ENCODE peak calls at places on chromosomes 2 and 18, in six cellular contexts. One of them, this sample, is unnamed.

GRCh38 chr2:23761638-23762037 is 165.3 kb downstream of the ATAD2B start:
- DNase-seq in IMR-90: no peak
- DNase-seq in GM12878: no peak
- DNase-seq in A549: no peak
- DNase-seq in HepG2: no peak
- DNase-seq in K562: peak
- DNase-seq in this sample: no peak

GRCh38 chr2:68104111-68104835 is 41.5 kb upstream of the C1D start:
- DNase-seq in IMR-90: no peak
- DNase-seq in GM12878: no peak
- DNase-seq in A549: no peak
- DNase-seq in HepG2: no peak
- DNase-seq in K562: no peak
- DNase-seq in this sample: no peak

GRCh38 chr2:28348149-28348567 is 44.5 kb upstream of the FOSL2 start:
- DNase-seq in IMR-90: no peak
- DNase-seq in GM12878: no peak
- DNase-seq in A549: no peak
- DNase-seq in HepG2: no peak
- DNase-seq in K562: no peak
- DNase-seq in this sample: no peak

GRCh38 chr18:59606193-59607175 is 90.7 kb downstream of the CCBE1 start:
- DNase-seq in IMR-90: peak
- DNase-seq in GM12878: no peak
- DNase-seq in A549: no peak
- DNase-seq in HepG2: no peak
- DNase-seq in K562: no peak
- DNase-seq in this sample: no peak

GRCh38 chr2:167928434-167928833 is 319.0 kb downstream of the STK39 start:
- DNase-seq in IMR-90: no peak
- DNase-seq in GM12878: no peak
- DNase-seq in A549: no peak
- DNase-seq in HepG2: no peak
- DNase-seq in K562: no peak
- DNase-seq in this sample: no peak

GRCh38 chr2:30422437-30422805 is 24.6 kb upstream of the LCLAT1 start:
- DNase-seq in IMR-90: peak
- DNase-seq in GM12878: peak
- DNase-seq in A549: no peak
- DNase-seq in HepG2: no peak
- DNase-seq in K562: no peak
- DNase-seq in this sample: no peak

GRCh38 chr2:227370791-227371312 is 8.3 kb downstream of the TM4SF20 start:
- DNase-seq in IMR-90: peak
- DNase-seq in GM12878: no peak
- DNase-seq in A549: no peak
- DNase-seq in HepG2: peak
- DNase-seq in K562: no peak
- DNase-seq in this sample: no peak

GRCh38 chr2:63596487-63596886 is 7.7 kb downstream of the MDH1 start:
- DNase-seq in IMR-90: no peak
- DNase-seq in GM12878: no peak
- DNase-seq in A549: no peak
- DNase-seq in HepG2: peak
- DNase-seq in K562: no peak
- DNase-seq in this sample: no peak

GRCh38 chr2:234146087-234146826 is 95.8 kb downstream of the SPP2 start:
- DNase-seq in IMR-90: peak
- DNase-seq in GM12878: no peak
- DNase-seq in A549: no peak
- DNase-seq in HepG2: no peak
- DNase-seq in K562: no peak
- DNase-seq in this sample: no peak

GRCh38 chr2:1581965-1582625 is 162.2 kb downstream of the PXDN start:
- DNase-seq in IMR-90: no peak
- DNase-seq in GM12878: no peak
- DNase-seq in A549: no peak
- DNase-seq in HepG2: no peak
- DNase-seq in K562: no peak
- DNase-seq in this sample: no peak

GRCh38 chr2:48144777-48145176 is 238.5 kb upstream of the FBXO11 start:
- DNase-seq in IMR-90: no peak
- DNase-seq in GM12878: no peak
- DNase-seq in A549: no peak
- DNase-seq in HepG2: no peak
- DNase-seq in K562: peak
- DNase-seq in this sample: no peak

GRCh38 chr18:3451166-3451988 is 1.4 kb downstream of the TGIF1 start:
- DNase-seq in IMR-90: peak
- DNase-seq in GM12878: no peak
- DNase-seq in A549: no peak
- DNase-seq in HepG2: peak
- DNase-seq in K562: peak
- DNase-seq in this sample: peak

GRCh38 chr18:6414723-6415362 is at the start of gene L3MBTL4:
- DNase-seq in IMR-90: no peak
- DNase-seq in GM12878: no peak
- DNase-seq in A549: no peak
- DNase-seq in HepG2: no peak
- DNase-seq in K562: no peak
- DNase-seq in this sample: peak

GRCh38 chr2:149657393-149657792 is 69.8 kb upstream of the MMADHC start:
- DNase-seq in IMR-90: no peak
- DNase-seq in GM12878: no peak
- DNase-seq in A549: no peak
- DNase-seq in HepG2: no peak
- DNase-seq in K562: no peak
- DNase-seq in this sample: no peak

GRCh38 chr2:33670392-33670937 is 71.4 kb upstream of the FAM98A start:
- DNase-seq in IMR-90: no peak
- DNase-seq in GM12878: no peak
- DNase-seq in A549: peak
- DNase-seq in HepG2: no peak
- DNase-seq in K562: no peak
- DNase-seq in this sample: peak

GRCh38 chr2:230664128-230664527 is 48.5 kb upstream of the CAB39 start:
- DNase-seq in IMR-90: peak
- DNase-seq in GM12878: no peak
- DNase-seq in A549: no peak
- DNase-seq in HepG2: no peak
- DNase-seq in K562: no peak
- DNase-seq in this sample: no peak

GRCh38 chr2:236753611-236754010 is 184.0 kb downstream of the ACKR3 start:
- DNase-seq in IMR-90: no peak
- DNase-seq in GM12878: no peak
- DNase-seq in A549: no peak
- DNase-seq in HepG2: no peak
- DNase-seq in K562: no peak
- DNase-seq in this sample: no peak

GRCh38 chr18:22517356-22517755 is 99.6 kb upstream of the CTAGE1 start:
- DNase-seq in IMR-90: no peak
- DNase-seq in GM12878: no peak
- DNase-seq in A549: no peak
- DNase-seq in HepG2: no peak
- DNase-seq in K562: no peak
- DNase-seq in this sample: no peak

GRCh38 chr2:111643761-111644160 is 240.2 kb downstream of the ANAPC1 start:
- DNase-seq in IMR-90: no peak
- DNase-seq in GM12878: no peak
- DNase-seq in A549: no peak
- DNase-seq in HepG2: no peak
- DNase-seq in K562: no peak
- DNase-seq in this sample: no peak
- TF ChIP-seq BHLHE40 in IMR-90: no peak
- TF ChIP-seq BHLHE40 in GM12878: no peak
- TF ChIP-seq BHLHE40 in A549: no peak
- TF ChIP-seq BHLHE40 in HepG2: no peak
- TF ChIP-seq BHLHE40 in K562: no peak
- TF ChIP-seq BHLHE40 in this sample: no peak

GRCh38 chr2:166572958-166573357 is 78.9 kb upstream of the SCN7A start:
- DNase-seq in IMR-90: peak
- DNase-seq in GM12878: no peak
- DNase-seq in A549: no peak
- DNase-seq in HepG2: no peak
- DNase-seq in K562: no peak
- DNase-seq in this sample: no peak

GRCh38 chr2:166568409-166568808 is 74.4 kb upstream of the SCN7A start:
- DNase-seq in IMR-90: no peak
- DNase-seq in GM12878: no peak
- DNase-seq in A549: no peak
- DNase-seq in HepG2: no peak
- DNase-seq in K562: no peak
- DNase-seq in this sample: no peak

DNA sequence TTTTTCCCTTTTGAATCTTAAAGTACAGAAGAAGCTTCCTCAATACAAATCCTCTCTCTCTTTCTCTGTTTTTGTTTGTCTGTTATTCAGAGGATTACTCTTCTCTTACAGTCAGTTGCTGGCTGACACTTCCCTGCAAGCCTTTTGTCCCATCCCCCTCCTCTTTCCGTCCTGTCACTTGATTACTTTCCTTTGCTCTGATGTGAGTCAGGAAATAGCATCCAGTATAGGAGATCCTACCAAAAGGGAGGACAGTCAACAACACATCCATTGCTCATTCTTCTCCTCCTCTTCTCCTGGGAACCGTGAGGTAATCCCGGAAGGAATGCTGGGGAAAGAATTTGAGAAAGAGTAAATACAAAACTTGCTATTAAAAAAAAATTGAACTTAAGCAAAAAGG is 79.3 kb upstream of the SCN7A start:
- DNase-seq in IMR-90: peak
- DNase-seq in GM12878: no peak
- DNase-seq in A549: no peak
- DNase-seq in HepG2: peak
- DNase-seq in K562: no peak
- DNase-seq in this sample: no peak
- TF ChIP-seq BHLHE40 in IMR-90: no peak
- TF ChIP-seq BHLHE40 in GM12878: no peak
- TF ChIP-seq BHLHE40 in A549: no peak
- TF ChIP-seq BHLHE40 in HepG2: no peak
- TF ChIP-seq BHLHE40 in K562: no peak
- TF ChIP-seq BHLHE40 in this sample: no peak

DNA sequence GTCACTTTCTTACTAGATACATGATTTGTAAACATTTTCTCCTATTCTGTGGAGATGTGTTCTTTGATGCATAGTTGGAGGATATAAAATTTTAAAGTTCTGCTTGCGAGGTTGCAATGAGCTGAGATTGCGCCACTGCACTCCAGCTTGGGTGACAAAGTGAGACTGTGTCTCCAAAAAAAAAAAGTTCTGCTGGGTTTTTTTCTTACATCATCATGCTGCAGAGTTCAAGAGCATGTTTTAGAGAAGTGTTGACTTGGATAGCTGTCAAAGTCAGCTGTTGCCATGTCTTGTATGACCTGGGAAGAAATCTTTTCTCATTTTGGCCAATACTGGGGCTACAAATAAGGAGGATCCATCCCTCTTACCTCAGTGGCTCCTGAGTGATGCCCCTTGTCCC is 71.3 kb downstream of the UGGT1 start:
- DNase-seq in IMR-90: no peak
- DNase-seq in GM12878: no peak
- DNase-seq in A549: no peak
- DNase-seq in HepG2: no peak
- DNase-seq in K562: no peak
- DNase-seq in this sample: no peak
- TF ChIP-seq BHLHE40 in IMR-90: no peak
- TF ChIP-seq BHLHE40 in GM12878: no peak
- TF ChIP-seq BHLHE40 in A549: no peak
- TF ChIP-seq BHLHE40 in HepG2: no peak
- TF ChIP-seq BHLHE40 in K562: no peak
- TF ChIP-seq BHLHE40 in this sample: no peak

DNA sequence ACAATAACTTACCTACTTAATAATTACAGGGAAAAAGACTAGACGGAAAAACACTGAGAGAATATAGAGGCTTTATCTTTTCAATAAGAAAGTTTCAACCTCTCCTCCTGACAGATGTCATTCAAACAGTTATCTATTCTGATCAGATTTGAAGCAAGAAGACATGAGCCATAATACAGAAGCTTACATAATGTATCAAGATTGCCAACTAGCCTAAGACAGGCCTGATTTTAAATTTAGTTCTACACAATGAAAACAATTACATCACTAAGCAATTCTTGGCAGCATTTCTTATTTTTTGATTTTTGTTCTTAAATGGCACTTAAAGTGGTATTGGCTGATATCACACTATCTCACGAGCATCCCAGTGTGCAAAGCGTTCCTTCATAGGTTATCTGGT is 41.6 kb downstream of the GPR155 start:
- DNase-seq in IMR-90: peak
- DNase-seq in GM12878: no peak
- DNase-seq in A549: no peak
- DNase-seq in HepG2: no peak
- DNase-seq in K562: no peak
- DNase-seq in this sample: no peak
- TF ChIP-seq BHLHE40 in IMR-90: no peak
- TF ChIP-seq BHLHE40 in GM12878: no peak
- TF ChIP-seq BHLHE40 in A549: no peak
- TF ChIP-seq BHLHE40 in HepG2: no peak
- TF ChIP-seq BHLHE40 in K562: no peak
- TF ChIP-seq BHLHE40 in this sample: no peak

DNA sequence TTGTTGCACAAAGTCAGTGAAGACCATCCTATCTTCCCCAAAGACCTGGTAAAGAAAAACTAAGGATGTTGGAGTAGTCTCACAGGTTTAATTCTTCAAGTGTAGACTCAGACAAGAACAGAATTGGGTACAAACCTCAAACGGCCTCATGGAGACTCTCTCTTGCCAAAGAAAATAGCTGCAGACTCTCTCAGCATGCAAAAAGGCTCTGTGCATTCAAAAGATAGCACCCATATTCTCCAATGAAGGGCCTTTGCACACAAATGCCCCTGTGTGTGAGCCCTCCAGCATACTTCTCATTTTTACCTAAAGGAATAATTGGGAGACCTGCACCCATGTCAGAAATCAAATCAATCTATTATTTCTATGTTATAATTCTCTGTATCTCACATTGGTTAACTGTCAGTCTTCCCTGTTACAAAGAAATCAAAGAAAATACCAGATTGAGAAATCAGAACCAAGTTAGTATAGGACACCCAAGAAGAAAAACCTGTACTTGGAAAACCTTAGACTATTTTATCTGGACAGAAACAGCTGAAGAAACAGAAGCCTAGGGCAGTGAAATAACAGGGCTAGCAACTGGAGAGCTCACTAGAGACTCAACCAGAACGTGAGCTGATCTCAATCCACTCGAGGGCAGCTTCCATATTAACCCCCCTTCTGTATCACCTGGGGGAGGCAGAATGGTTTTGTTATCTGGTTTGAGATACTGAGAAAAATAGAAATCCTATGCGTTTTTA is 134.7 kb upstream of the DNAJC10 start:
- DNase-seq in IMR-90: no peak
- DNase-seq in GM12878: no peak
- DNase-seq in A549: no peak
- DNase-seq in HepG2: no peak
- DNase-seq in K562: no peak
- DNase-seq in this sample: no peak
- TF ChIP-seq BHLHE40 in IMR-90: no peak
- TF ChIP-seq BHLHE40 in GM12878: no peak
- TF ChIP-seq BHLHE40 in A549: no peak
- TF ChIP-seq BHLHE40 in HepG2: no peak
- TF ChIP-seq BHLHE40 in K562: no peak
- TF ChIP-seq BHLHE40 in this sample: no peak

GRCh38 chr18:80096032-80096565 is 13.0 kb upstream of the ADNP2 start:
- DNase-seq in IMR-90: no peak
- DNase-seq in GM12878: no peak
- DNase-seq in A549: no peak
- DNase-seq in HepG2: no peak
- DNase-seq in K562: no peak
- DNase-seq in this sample: no peak
- TF ChIP-seq BHLHE40 in IMR-90: no peak
- TF ChIP-seq BHLHE40 in GM12878: no peak
- TF ChIP-seq BHLHE40 in A549: no peak
- TF ChIP-seq BHLHE40 in HepG2: no peak
- TF ChIP-seq BHLHE40 in K562: no peak
- TF ChIP-seq BHLHE40 in this sample: no peak

This sample was measured in HEK293T.